ENCODE peak calls at places on chromosomes 6 and 20, in five cellular contexts. Y, P, K, R and Q are unnamed samples. For H3K36me3, the result is how much of the 10 kb centered on the place peaks cover.

GRCh38 chr20:49636447-49636846 is 68.5 kb upstream of the PTGIS start:
- DNase-seq in Y (no peak), P (no peak), K (peak), R (no peak), Q (no peak)

GRCh38 chr6:22025468-22026159 is 271.2 kb downstream of the PRL start:
- DNase-seq in Y (peak), P (no peak), K (no peak), R (peak), Q (no peak)

GRCh38 chr6:30463651-30464618 is 25.4 kb upstream of the HLA-E start:
- DNase-seq in Y (no peak), P (peak), K (no peak), R (peak), Q (peak)

GRCh38 chr20:17508756-17509155 is 22.4 kb downstream of the BFSP1 start:
- DNase-seq in Y (no peak), P (no peak), K (no peak), R (no peak), Q (no peak)

GRCh38 chr20:33827109-33827508 is 16.0 kb downstream of the CHMP4B start:
- DNase-seq in Y (no peak), P (no peak), K (no peak), R (no peak), Q (no peak)

GRCh38 chr6:130366011-130366963 is at the start of gene TMEM200A:
- DNase-seq in Y (peak), P (peak), K (no peak), R (peak), Q (peak)

GRCh38 chr20:20668639-20669038 is 43.8 kb downstream of the RALGAPA2 start:
- DNase-seq in Y (peak), P (no peak), K (no peak), R (peak), Q (no peak)

GRCh38 chr6:133809406-133809805 is 79.5 kb upstream of the TCF21 start:
- DNase-seq in Y (no peak), P (no peak), K (no peak), R (peak), Q (no peak)

GRCh38 chr6:170295519-170296422 is 4.9 kb upstream of the DLL1 start:
- DNase-seq in Y (no peak), P (peak), K (no peak), R (no peak), Q (no peak)

GRCh38 chr20:44609006-44609510 is 26.7 kb downstream of the PKIG start:
- DNase-seq in Y (no peak), P (no peak), K (no peak), R (no peak), Q (no peak)

GRCh38 chr20:20079102-20079784 is 26.9 kb downstream of the CFAP61 start:
- DNase-seq in Y (no peak), P (no peak), K (no peak), R (no peak), Q (no peak)

GRCh38 chr6:137303436-137303835 is 84.3 kb upstream of the IFNGR1 start:
- DNase-seq in Y (no peak), P (no peak), K (no peak), R (peak), Q (no peak)

GRCh38 chr6:105509506-105510331 is 106.8 kb upstream of the PREP start:
- DNase-seq in Y (peak), P (no peak), K (no peak), R (peak), Q (no peak)

GRCh38 chr20:32520927-32521203 is 64.3 kb downstream of the NOL4L start:
- DNase-seq in Y (no peak), P (no peak), K (no peak), R (no peak), Q (no peak)

GRCh38 chr20:611843-612185 is 1.7 kb upstream of the TCF15 start:
- DNase-seq in Y (no peak), P (no peak), K (no peak), R (no peak), Q (no peak)

GRCh38 chr6:5135783-5136376 is 50.7 kb downstream of the PPP1R3G start:
- DNase-seq in Y (peak), P (no peak), K (no peak), R (peak), Q (no peak)

GRCh38 chr6:42159431-42160024 is 13.6 kb upstream of the GUCA1A start:
- DNase-seq in Y (no peak), P (no peak), K (no peak), R (no peak), Q (no peak)

GRCh38 chr6:151027295-151027747 is 161.8 kb downstream of the MTHFD1L start:
- DNase-seq in Y (no peak), P (no peak), K (no peak), R (no peak), Q (no peak)

GRCh38 chr20:8853805-8854338 is 215.0 kb upstream of the PLCB4 start:
- DNase-seq in Y (peak), P (no peak), K (no peak), R (peak), Q (no peak)

GRCh38 chr6:154478021-154478651 is 32.3 kb downstream of the CNKSR3 start:
- DNase-seq in Y (no peak), P (peak), K (peak), R (no peak), Q (no peak)

GRCh38 chr6:89087881-89088280 is 7.3 kb downstream of the PNRC1 start:
- DNase-seq in Y (no peak), P (no peak), K (no peak), R (peak), Q (no peak)

GRCh38 chr6:14046476-14047068 is 71.0 kb upstream of the CD83 start:
- DNase-seq in Y (peak), P (no peak), K (peak), R (peak), Q (no peak)

GRCh38 chr20:63130654-63131577 is 85.0 kb downstream of the YTHDF1 start:
- DNase-seq in Y (no peak), P (peak), K (no peak), R (no peak), Q (no peak)

GRCh38 chr6:133632206-133632605 is 256.7 kb upstream of the TCF21 start:
- DNase-seq in Y (peak), P (no peak), K (no peak), R (peak), Q (no peak)

GRCh38 chr6:159013229-159013628 is 13.2 kb upstream of the RSPH3 start:
- DNase-seq in Y (no peak), P (no peak), K (no peak), R (peak), Q (no peak)

GRCh38 chr20:6993016-6993415 is 225.5 kb downstream of the BMP2 start:
- DNase-seq in Y (peak), P (no peak), K (no peak), R (no peak), Q (no peak)

GRCh38 chr20:20407891-20408805 is 40.2 kb downstream of the INSM1 start:
- DNase-seq in Y (no peak), P (no peak), K (no peak), R (peak), Q (no peak)

GRCh38 chr6:32427934-32428474 is 11.7 kb upstream of the HLA-DRA start:
- DNase-seq in Y (no peak), P (no peak), K (no peak), R (no peak), Q (no peak)
- H3K27ac ChIP-seq in Y (no peak), P (no peak), K (no peak), R (no peak), Q (no peak)

DNA sequence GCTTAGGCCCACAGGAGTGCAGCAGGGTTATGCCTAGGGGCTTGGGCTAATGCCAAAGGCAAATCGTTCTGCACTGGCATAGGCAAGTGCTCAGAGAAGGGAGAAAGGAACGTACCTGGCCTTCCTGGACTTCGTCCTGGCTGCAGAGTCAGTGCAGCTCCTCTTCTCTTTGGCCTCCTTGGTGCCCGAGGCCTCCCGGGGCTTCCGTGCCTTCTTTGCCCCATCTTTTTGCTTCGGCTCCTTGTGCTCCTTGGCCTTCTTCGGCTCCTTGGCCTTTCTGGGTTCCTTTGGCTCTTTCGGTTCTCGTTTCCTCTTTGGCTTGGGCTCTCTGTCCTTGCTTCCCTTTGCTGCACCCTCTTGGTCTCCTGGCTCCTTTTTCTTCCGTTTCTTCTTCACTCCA is 85.2 kb downstream of the CHD6 start:
- DNase-seq in Y (no peak), P (no peak), K (no peak), R (no peak), Q (no peak)
- H3K36me3 ChIP-seq in Y (under half), P (under half), K (under half), R (under half), Q (under half)

GRCh38 chr6:149965191-149966020 is 1.7 kb downstream of the ULBP1 start:
- DNase-seq in Y (no peak), P (peak), K (no peak), R (no peak), Q (peak)
- H3K4me3 ChIP-seq in Y (peak), P (peak), K (no peak), R (peak), Q (peak)

GRCh38 chr20:57690525-57690924 is 19.3 kb downstream of the PMEPA1 start:
- DNase-seq in Y (no peak), P (no peak), K (no peak), R (no peak), Q (no peak)
- H3K27ac ChIP-seq in Y (no peak), P (no peak), K (no peak), R (no peak), Q (no peak)

GRCh38 chr6:28743271-28743789 is 180.5 kb downstream of the TRIM27 start:
- DNase-seq in Y (no peak), P (no peak), K (no peak), R (no peak), Q (no peak)
- H3K36me3 ChIP-seq in Y (under half), P (under half), K (under half), R (under half), Q (under half)

GRCh38 chr20:47726632-47727031 is 58.6 kb downstream of the SULF2 start:
- DNase-seq in Y (no peak), P (peak), K (no peak), R (no peak), Q (no peak)

GRCh38 chr20:47727170-47727880 is 58.0 kb downstream of the SULF2 start:
- DNase-seq in Y (no peak), P (peak), K (peak), R (no peak), Q (peak)

GRCh38 chr20:47725248-47725973 is 59.9 kb downstream of the SULF2 start:
- DNase-seq in Y (peak), P (peak), K (peak), R (peak), Q (peak)

GRCh38 chr20:47730744-47731143 is 54.5 kb downstream of the SULF2 start:
- DNase-seq in Y (no peak), P (no peak), K (no peak), R (no peak), Q (no peak)

GRCh38 chr20:47727909-47728361 is 57.3 kb downstream of the SULF2 start:
- DNase-seq in Y (no peak), P (peak), K (no peak), R (no peak), Q (no peak)
- H3K4me3 ChIP-seq in Y (no peak), P (peak), K (no peak), R (no peak), Q (peak)

GRCh38 chr6:36594816-36595167 is 630 bp downstream of the SRSF3 start:
- DNase-seq in Y (no peak), P (no peak), K (no peak), R (no peak), Q (no peak)

GRCh38 chr6:36590237-36590636 is 3.9 kb upstream of the SRSF3 start:
- DNase-seq in Y (peak), P (no peak), K (no peak), R (peak), Q (no peak)

GRCh38 chr6:36594029-36594815 is at the start of gene SRSF3:
- DNase-seq in Y (peak), P (peak), K (peak), R (peak), Q (peak)

GRCh38 chr6:36595168-36595818 is 1.1 kb downstream of the SRSF3 start:
- DNase-seq in Y (peak), P (no peak), K (no peak), R (peak), Q (peak)

GRCh38 chr6:36592221-36592655 is 1.9 kb upstream of the SRSF3 start:
- DNase-seq in Y (no peak), P (no peak), K (no peak), R (no peak), Q (no peak)
- H3K27ac ChIP-seq in Y (no peak), P (no peak), K (no peak), R (no peak), Q (peak)